ENCODE peak calls at places on chromosomes 11 and 22, in seven cellular contexts. A, I, X, Q, N, G and E are unnamed samples.

GRCh38 chr22:41833369-41834004 is 582 bp downstream of the SREBF2 start:
- DNase-seq in N (peak; percentile 30), X (peak; percentile 44), G (no peak), Q (peak; percentile 48), A (no peak), I (peak; percentile 78), E (peak; percentile 66)

GRCh38 chr11:121556937-121557336 is 104.2 kb upstream of the SORL1-AS1 start:
- DNase-seq in X (no peak), N (no peak), G (no peak), Q (no peak), A (no peak), I (no peak), E (no peak)

GRCh38 chr11:33633251-33634003 is 67.2 kb downstream of the C11orf91 start:
- DNase-seq in N (no peak), G (peak; percentile 82), I (no peak), A (peak; percentile 80), Q (no peak), X (no peak), E (no peak)

GRCh38 chr22:38314140-38314991 is 2.9 kb downstream of the CSNK1E start:
- DNase-seq in N (no peak), A (no peak), X (no peak), Q (no peak), G (no peak), I (no peak), E (no peak)

GRCh38 chr11:88979641-88980040 is 86.1 kb downstream of the GRM5 start:
- DNase-seq in G (no peak), N (no peak), I (no peak), Q (no peak), X (no peak), A (no peak), E (no peak)

GRCh38 chr11:85815186-85815911 is 4.4 kb upstream of the SYTL2 start:
- DNase-seq in X (no peak), I (no peak), A (no peak), G (no peak), Q (no peak), N (no peak), E (no peak)

GRCh38 chr22:20128902-20129746 is 2.5 kb upstream of the ZDHHC8 start:
- DNase-seq in X (no peak), A (no peak), N (peak; percentile 94), G (peak; percentile 49), Q (peak; percentile 37), I (no peak), E (no peak)

GRCh38 chr11:83836883-83837654 is 550.9 kb upstream of the CCDC90B start:
- DNase-seq in A (peak; percentile 57), G (peak; percentile 65), N (peak; percentile 57), X (peak; percentile 10), I (peak; percentile 73), Q (peak; percentile 45), E (peak; percentile 21)

GRCh38 chr11:109526061-109526460 is 104.1 kb downstream of the C11orf87 start:
- DNase-seq in A (no peak), N (no peak), G (no peak), Q (no peak), I (no peak), X (no peak), E (no peak)

GRCh38 chr11:100546714-100547113 is 140.4 kb upstream of the ARHGAP42 start:
- DNase-seq in G (no peak), X (no peak), Q (no peak), A (no peak), N (no peak), I (no peak), E (no peak)

GRCh38 chr11:119108151-119108856 is 1.2 kb downstream of the C2CD2L start:
- DNase-seq in I (no peak), Q (peak; percentile 53), N (peak; percentile 86), G (peak; percentile 73), X (no peak), A (no peak), E (no peak)

GRCh38 chr11:69475866-69476714 is 5.4 kb upstream of the LINC01488 start:
- DNase-seq in N (no peak), I (no peak), Q (no peak), A (no peak), X (no peak), G (no peak), E (no peak)

GRCh38 chr11:123035831-123036230 is 26.1 kb downstream of the HSPA8 start:
- DNase-seq in X (no peak), A (no peak), I (no peak), N (no peak), G (no peak), Q (no peak), E (no peak)

GRCh38 chr22:19853058-19853878 is 1.4 kb downstream of the GNB1L start:
- DNase-seq in Q (no peak), X (no peak), G (no peak), A (no peak), I (peak; percentile 64), N (no peak), E (peak; percentile 40)

DNA sequence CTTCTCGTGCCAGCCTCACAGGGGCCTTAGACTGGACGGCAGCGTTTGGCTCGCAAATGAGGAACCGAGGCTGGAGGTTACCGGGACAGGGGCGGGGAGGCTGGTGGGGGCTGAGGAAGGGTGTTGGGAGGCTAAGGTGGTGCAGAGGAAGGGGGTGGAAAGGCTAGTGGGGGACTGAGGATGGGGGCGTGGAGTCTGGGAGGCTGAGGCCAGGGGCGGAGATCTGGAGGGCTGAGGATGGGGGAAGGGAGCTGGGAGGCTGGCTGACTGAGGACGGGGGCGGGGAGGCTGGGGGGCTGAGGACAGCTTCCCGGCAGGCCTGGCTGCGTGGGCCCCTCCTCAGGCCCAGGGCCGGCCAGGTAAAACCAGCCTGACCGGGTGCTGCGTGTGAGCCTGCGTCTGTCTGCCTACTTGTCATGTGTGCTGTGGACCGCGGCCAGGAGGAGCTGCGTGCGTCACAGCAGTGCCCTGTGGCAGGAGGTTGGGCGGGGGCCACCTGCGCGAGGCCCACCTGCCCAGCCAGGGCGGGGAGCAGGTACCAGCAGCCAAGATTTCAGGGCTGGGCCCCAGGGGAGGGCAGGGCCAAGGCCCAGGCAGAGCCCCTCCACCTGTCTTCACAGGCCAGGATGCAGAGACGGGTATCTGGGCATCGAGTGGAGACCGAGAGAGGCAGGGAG is 9.4 kb upstream of the PIM3 start:
- DNase-seq in N (no peak), A (no peak), I (no peak), X (no peak), G (no peak), Q (peak; percentile 99), E (no peak)
- TF ChIP-seq EP300 in N (no peak), A (no peak), I (no peak), X (peak; percentile 49), G (no peak), Q (peak; percentile 27), E (no peak)

DNA sequence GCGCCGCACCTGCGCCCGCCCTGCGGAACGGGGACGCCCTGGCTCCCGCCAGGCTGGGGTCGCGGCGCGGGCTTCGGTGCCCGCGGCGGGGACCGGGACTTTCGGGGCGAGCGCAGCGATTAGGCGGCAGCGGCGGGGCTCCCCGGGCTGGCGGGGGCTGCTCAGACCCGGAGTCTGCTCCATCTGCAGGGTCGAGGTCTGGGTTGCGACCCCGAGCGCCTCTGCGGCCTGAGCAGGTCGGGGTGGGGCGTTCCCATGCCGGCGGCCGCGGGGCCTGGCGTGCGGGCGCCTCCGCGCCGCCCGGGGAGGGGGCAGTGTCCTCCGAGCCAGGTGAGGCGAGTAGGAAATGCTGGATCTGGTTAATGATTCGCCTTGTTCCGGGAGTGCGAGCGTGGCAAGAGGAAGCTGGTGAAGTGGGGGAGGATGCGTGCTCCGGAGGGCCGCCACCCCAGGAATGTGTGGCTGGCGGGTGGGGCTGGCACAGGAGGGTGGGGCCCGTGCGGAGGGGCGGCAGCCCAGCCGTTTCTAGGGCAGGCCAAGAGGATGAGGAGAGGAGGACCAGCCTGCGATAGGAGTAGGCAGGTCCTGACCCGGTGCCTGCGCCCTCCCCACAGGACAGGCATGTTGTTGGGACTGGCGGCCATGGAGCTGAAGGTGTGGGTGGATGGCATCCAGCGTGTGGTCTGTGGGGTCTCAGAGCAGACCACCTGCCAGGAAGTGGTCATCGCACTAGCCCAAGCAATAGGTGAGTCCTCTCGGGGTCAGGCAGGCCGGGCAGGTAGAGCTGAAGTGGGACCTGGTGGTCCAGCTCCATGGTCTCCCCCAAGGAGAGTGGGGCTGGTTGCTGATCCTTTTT is 606 bp downstream of the RASSF7 start:
- DNase-seq in A (peak; percentile 78), Q (peak; percentile 89), N (no peak), G (peak; percentile 87), X (no peak), I (no peak), E (no peak)
- TF ChIP-seq POLR2A in A (no peak), Q (no peak), N (no peak), G (no peak), X (no peak), I (no peak), E (no peak)

DNA sequence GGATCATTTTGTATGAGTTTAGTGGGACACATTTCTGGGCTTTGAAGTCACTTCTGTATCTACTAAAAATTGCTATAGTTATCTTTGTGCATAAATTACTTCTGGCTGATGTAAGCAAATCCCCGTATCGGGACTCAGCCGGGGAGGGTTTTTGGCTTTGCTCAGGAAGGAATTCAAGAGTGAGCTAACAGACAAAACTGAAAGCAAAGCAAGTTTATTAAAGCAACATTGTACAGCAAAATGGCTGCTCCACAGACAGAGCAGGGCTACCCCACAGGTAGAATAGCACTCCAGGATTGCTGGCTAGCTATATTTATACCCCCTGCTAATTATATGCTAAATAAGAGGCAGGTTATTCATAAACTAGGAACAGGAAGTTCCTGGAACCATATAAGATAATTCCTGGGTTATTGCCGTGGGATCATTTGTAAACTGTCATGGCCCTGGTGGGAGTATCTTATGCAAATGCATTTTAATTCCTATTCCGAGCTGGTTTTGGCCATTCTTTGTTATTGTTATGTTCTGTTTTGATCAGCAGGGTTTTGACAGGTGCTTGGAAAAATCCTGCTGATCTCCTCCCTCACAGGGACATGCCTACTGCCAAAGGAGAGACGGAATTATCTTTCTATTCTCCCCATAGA is 15.2 kb downstream of the MIF start:
- DNase-seq in G (no peak), Q (no peak), N (no peak), X (no peak), A (no peak), I (no peak), E (no peak)
- H3K27ac ChIP-seq in G (no peak overlapping the region), Q (no peak overlapping the region), N (no peak overlapping the region), X (no peak overlapping the region), A (no peak overlapping the region), I (no peak overlapping the region), E (no peak overlapping the region)

GRCh38 chr22:46586531-46587011 is 33.6 kb upstream of the GRAMD4 start:
- DNase-seq in Q (no peak), A (no peak), N (no peak), X (no peak), G (no peak), I (no peak), E (no peak)

GRCh38 chr22:46588279-46589140 is 31.7 kb upstream of the GRAMD4 start:
- DNase-seq in A (no peak), G (no peak), X (no peak), N (no peak), Q (no peak), I (no peak), E (no peak)

GRCh38 chr22:46587492-46588278 is 32.5 kb upstream of the GRAMD4 start:
- DNase-seq in I (no peak), G (no peak), A (no peak), X (no peak), Q (no peak), N (no peak), E (peak; percentile 36)

GRCh38 chr22:46586123-46586519 is 34.1 kb upstream of the GRAMD4 start:
- DNase-seq in Q (no peak), I (no peak), A (no peak), G (no peak), N (no peak), X (no peak), E (no peak)

DNA sequence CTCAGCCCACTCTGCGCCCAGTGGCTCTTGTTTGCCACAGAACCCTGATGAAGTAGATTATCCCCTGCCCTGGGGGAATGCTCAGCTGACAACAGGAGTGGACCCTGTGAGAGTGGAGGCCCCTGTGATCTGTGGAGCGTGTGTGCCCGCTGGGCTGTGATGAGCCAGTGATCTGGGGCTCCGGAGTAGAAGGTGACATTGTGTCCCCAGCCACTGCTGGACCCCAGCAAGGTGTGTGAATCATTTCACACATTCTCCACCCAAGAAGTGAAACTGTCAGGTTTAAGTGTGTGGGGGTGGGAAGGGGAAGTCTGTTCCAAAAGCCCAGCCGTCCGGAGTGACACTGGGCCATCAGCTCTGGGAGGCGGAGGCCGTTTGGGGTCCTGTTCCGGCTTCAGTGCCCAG is 33.1 kb upstream of the GRAMD4 start:
- DNase-seq in I (no peak), N (no peak), A (no peak), Q (no peak), X (no peak), G (no peak), E (no peak)
- TF ChIP-seq EP300 in I (no peak), N (no peak), A (no peak), Q (no peak), X (peak; percentile 47), G (no peak), E (no peak)